ENCODE peak calls at places on chromosomes 5 and 9, in seven cellular contexts. O is foreskin fibroblast; S is lower lobe of right lung; W is transverse colon; N is GM23338; M is CD8-positive, alpha-beta T cell; Y is omental fat pad. R is an unnamed sample.

GRCh38 chr9:7103382-7104170 is 345.8 kb downstream of the KDM4C start:
- DNase-seq in O (no peak), S (no peak), W (no peak), N (peak; percentile 63), M (no peak), Y (no peak), R (no peak)

GRCh38 chr9:127263664-127264063 is 910 bp upstream of the GARNL3 start:
- DNase-seq in O (peak; percentile 32), S (no peak), W (no peak), N (no peak), M (no peak), Y (no peak), R (no peak)

GRCh38 chr9:15735083-15735974 is 182.5 kb downstream of the CCDC171 start:
- DNase-seq in O (peak; percentile 94), S (no peak), W (no peak), N (no peak), M (no peak), Y (no peak), R (no peak)

GRCh38 chr9:133607381-133607780 is 1.8 kb downstream of the FAM163B start:
- DNase-seq in O (no peak), S (peak; percentile 17), W (no peak), N (no peak), M (no peak), Y (no peak), R (no peak)

GRCh38 chr9:124790301-124790700 is 13.4 kb downstream of the OLFML2A start:
- DNase-seq in O (no peak), S (no peak), W (no peak), N (no peak), M (no peak), Y (no peak), R (peak; percentile 1)

GRCh38 chr5:10563132-10563939 is 534 bp upstream of the ANKRD33B start:
- DNase-seq in O (peak; percentile 67), S (peak; percentile 55), W (peak; percentile 30), N (peak; percentile 78), M (peak; percentile 40), Y (no peak), R (no peak)

GRCh38 chr9:76415731-76416130 is 21.5 kb upstream of the RFK start:
- DNase-seq in O (peak; percentile 66), S (no peak), W (no peak), N (no peak), M (no peak), Y (no peak), R (no peak)

GRCh38 chr5:75890546-75890945 is 173.3 kb upstream of the POC5 start:
- DNase-seq in O (no peak), S (no peak), W (no peak), N (no peak), M (no peak), Y (no peak), R (no peak)

GRCh38 chr5:139644001-139644456 is 4.1 kb upstream of the CXXC5 start:
- DNase-seq in O (no peak), S (no peak), W (peak; percentile 13), N (no peak), M (no peak), Y (no peak), R (no peak)

GRCh38 chr5:91101777-91102379 is 281.2 kb downstream of the ARRDC3 start:
- DNase-seq in O (peak; percentile 89), S (peak; percentile 68), W (peak; percentile 75), N (peak; percentile 91), M (peak; percentile 46), Y (peak; percentile 55), R (peak; percentile 78)

GRCh38 chr5:107451028-107451427 is 219.7 kb downstream of the EFNA5 start:
- DNase-seq in O (no peak), S (no peak), W (no peak), N (no peak), M (no peak), Y (no peak), R (no peak)

GRCh38 chr9:113492343-113493079 is 29.0 kb downstream of the RGS3 start:
- DNase-seq in O (peak; percentile 25), S (no peak), W (no peak), N (no peak), M (no peak), Y (no peak), R (no peak)

GRCh38 chr5:103375863-103376591 is 117.5 kb downstream of the MACIR start:
- DNase-seq in O (no peak), S (no peak), W (no peak), N (no peak), M (no peak), Y (no peak), R (no peak)

GRCh38 chr5:35316611-35317307 is 86.5 kb upstream of the PRLR start:
- DNase-seq in O (peak; percentile 20), S (no peak), W (no peak), N (no peak), M (no peak), Y (no peak), R (no peak)

GRCh38 chr5:150530423-150530822 is 22.5 kb downstream of the NDST1 start:
- DNase-seq in O (no peak), S (no peak), W (no peak), N (no peak), M (no peak), Y (no peak), R (no peak)

GRCh38 chr9:131677445-131678180 is 62.3 kb downstream of the RAPGEF1 start:
- DNase-seq in O (peak; percentile 79), S (no peak), W (peak; percentile 50), N (no peak), M (no peak), Y (no peak), R (no peak)

GRCh38 chr5:104088876-104089778 is 526.5 kb upstream of the NUDT12 start:
- DNase-seq in O (no peak), S (no peak), W (no peak), N (no peak), M (no peak), Y (no peak), R (no peak)

GRCh38 chr5:157165668-157166067 is 396 bp downstream of the GARIN3 start:
- DNase-seq in O (no peak), S (no peak), W (no peak), N (no peak), M (no peak), Y (no peak), R (no peak)

GRCh38 chr5:106521701-106522100 is 1149.0 kb downstream of the EFNA5 start:
- DNase-seq in O (peak; percentile 91), S (no peak), W (no peak), N (no peak), M (no peak), Y (no peak), R (no peak)

GRCh38 chr9:98906273-98907040 is 37.2 kb upstream of the COL15A1 start:
- DNase-seq in O (peak; percentile 63), S (no peak), W (no peak), N (no peak), M (no peak), Y (no peak), R (no peak)

GRCh38 chr9:95848764-95849163 is 26.7 kb upstream of the ERCC6L2 start:
- DNase-seq in O (no peak), S (no peak), W (no peak), N (no peak), M (no peak), Y (no peak), R (no peak)

GRCh38 chr9:7976167-7976755 is 176.7 kb upstream of the DMAC1 start:
- DNase-seq in O (no peak), S (no peak), W (peak; percentile 15), N (no peak), M (peak; percentile 40), Y (no peak), R (peak; percentile 73)

GRCh38 chr9:124122813-124123462 is 111.4 kb downstream of the LHX2 start:
- DNase-seq in O (peak; percentile 84), S (no peak), W (no peak), N (no peak), M (no peak), Y (no peak), R (no peak)

GRCh38 chr9:16526380-16526779 is 344.1 kb downstream of the BNC2 start:
- DNase-seq in O (peak; percentile 24), S (no peak), W (no peak), N (no peak), M (no peak), Y (no peak), R (no peak)

GRCh38 chr9:96064838-96065481 is 189.5 kb downstream of the ERCC6L2 start:
- DNase-seq in O (no peak), S (no peak), W (no peak), N (no peak), M (no peak), Y (no peak), R (no peak)

GRCh38 chr5:32507738-32508434 is 63.3 kb upstream of the ZFR start:
- DNase-seq in O (peak; percentile 97), S (no peak), W (no peak), N (no peak), M (no peak), Y (no peak), R (no peak)

GRCh38 chr9:134839441-134840125 is 41.0 kb upstream of the FCN2 start:
- DNase-seq in O (no peak), S (no peak), W (no peak), N (peak; percentile 52), M (no peak), Y (no peak), R (no peak)
- TF ChIP-seq CTCF in O (no peak), S (no peak), W (no peak), N (peak; percentile 70), M (no peak), Y (no peak), R (no peak)

GRCh38 chr9:108416321-108416720 is 439.5 kb downstream of the ACTL7B start:
- DNase-seq in O (no peak), S (no peak), W (no peak), N (peak; percentile 26), M (no peak), Y (no peak), R (no peak)
- TF ChIP-seq CTCF in O (no peak), S (no peak), W (no peak), N (peak; percentile 39), M (no peak), Y (no peak), R (no peak)

GRCh38 chr5:128494516-128494915 is 43.5 kb downstream of the FBN2 start:
- DNase-seq in O (peak; percentile 21), S (no peak), W (no peak), N (peak; percentile 55), M (no peak), Y (no peak), R (no peak)
- TF ChIP-seq CTCF in O (no peak), S (no peak), W (no peak), N (peak; percentile 66), M (no peak), Y (no peak), R (no peak)

DNA sequence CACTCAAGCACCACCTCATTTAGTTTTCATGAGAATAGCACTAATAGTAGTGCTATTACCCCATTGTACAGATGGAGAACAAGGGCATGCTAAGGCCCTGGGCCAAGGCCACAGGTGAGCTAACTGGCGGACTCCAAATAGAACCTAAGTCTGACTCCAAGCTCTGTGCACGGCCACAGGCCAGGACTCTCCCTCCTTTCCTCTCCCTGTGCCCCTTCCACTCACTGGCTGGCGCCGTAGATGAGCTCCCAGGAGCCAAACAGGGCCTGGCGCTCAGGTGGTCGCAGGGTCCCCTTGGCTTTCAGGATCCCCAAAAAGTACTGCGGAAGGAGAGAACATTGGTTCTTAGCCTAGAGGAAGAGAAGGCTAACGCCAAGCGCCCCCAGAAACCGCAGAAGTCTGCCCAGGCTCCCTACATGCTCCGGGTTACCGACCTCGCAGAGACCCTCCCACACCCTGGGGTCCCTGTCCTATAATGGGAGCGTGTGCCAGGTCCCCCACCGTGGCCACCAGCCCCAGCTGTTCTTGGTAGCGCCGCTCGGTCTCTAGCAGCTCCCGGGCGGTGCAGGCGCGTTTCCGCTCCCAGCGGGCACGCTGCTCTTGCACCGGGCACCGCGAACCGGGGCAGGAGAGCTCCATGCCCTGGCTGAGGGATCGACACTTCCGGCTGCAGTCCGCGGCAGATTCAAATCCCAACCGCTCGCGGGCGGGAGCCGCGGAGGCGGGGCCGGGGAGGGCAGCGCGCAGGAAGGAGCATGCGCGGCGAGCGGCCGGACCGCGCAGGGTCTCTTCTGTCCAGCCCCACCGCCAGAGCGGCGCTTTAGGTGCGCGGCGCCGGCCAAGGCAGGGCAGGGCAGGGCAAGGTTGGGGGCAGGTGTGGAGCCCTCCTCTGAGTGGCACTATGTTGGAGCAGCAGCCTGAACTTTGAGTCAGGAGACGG is at the start of gene ARHGEF39:
- DNase-seq in O (peak; percentile 92), S (peak; percentile 87), W (peak; percentile 91), N (peak; percentile 97), M (peak; percentile 54), Y (no peak), R (no peak)
- TF ChIP-seq CTCF in O (peak; percentile 17), S (peak; percentile 22), W (no peak), N (peak; percentile 79), M (no peak), Y (no peak), R (no peak)